ENCODE peak calls at places on chromosomes 13 and 19, in five cellular contexts. R is CD4-positive, alpha-beta T cell; N is Caco-2; G is glutamatergic neuron; Q is ascending aorta. P is an unnamed sample.

GRCh38 chr19:4534836-4535658 is at the start of gene PLIN5:
- DNase-seq in G (peak; percentile 87), N (peak; percentile 85), R (peak; percentile 5), Q (no peak), P (peak; percentile 72)

GRCh38 chr19:54459282-54460229 is 4.0 kb downstream of the LENG9 start:
- DNase-seq in R (no peak), G (no peak), Q (no peak), N (no peak), P (no peak)

GRCh38 chr13:102002271-102002670 is 399.6 kb downstream of the FGF14 start:
- DNase-seq in Q (no peak), G (no peak), R (no peak), N (no peak), P (no peak)

GRCh38 chr13:73521291-73521626 is 462.5 kb downstream of the KLF5 start:
- DNase-seq in N (no peak), Q (no peak), R (no peak), G (no peak), P (no peak)

GRCh38 chr13:33110713-33111413 is 94.6 kb downstream of the KL start:
- DNase-seq in N (no peak), G (no peak), R (no peak), Q (no peak), P (no peak)

GRCh38 chr19:18173572-18174294 is at the start of gene IFI30:
- DNase-seq in N (peak; percentile 64), R (peak; percentile 25), G (no peak), Q (peak; percentile 53), P (peak; percentile 96)

GRCh38 chr13:78700121-78700910 is 41.4 kb upstream of the OBI1 start:
- DNase-seq in N (no peak), R (no peak), G (no peak), Q (no peak), P (no peak)

GRCh38 chr19:11203194-11204075 is 6.1 kb upstream of the KANK2 start:
- DNase-seq in Q (peak; percentile 70), N (peak; percentile 73), R (peak; percentile 11), G (peak; percentile 69), P (peak; percentile 84)

GRCh38 chr19:36573948-36574726 is 1.0 kb upstream of the ZNF529 start:
- DNase-seq in N (peak; percentile 2), Q (no peak), G (no peak), R (no peak), P (no peak)

GRCh38 chr19:6047741-6048231 is 62.5 kb downstream of the RFX2 start:
- DNase-seq in N (peak; percentile 76), Q (no peak), G (peak; percentile 64), R (no peak), P (no peak)

GRCh38 chr19:58409010-58409790 is 751 bp downstream of the ZNF584 start:
- DNase-seq in Q (no peak), N (peak; percentile 37), R (no peak), G (no peak), P (no peak)

GRCh38 chr13:36131215-36131930 is at the start of gene DCLK1:
- DNase-seq in R (no peak), Q (no peak), G (peak; percentile 84), N (no peak), P (no peak)

GRCh38 chr13:101661839-101662238 is 209.4 kb downstream of the ITGBL1 start:
- DNase-seq in R (no peak), G (no peak), Q (no peak), N (no peak), P (no peak)

GRCh38 chr19:9936151-9937000 is at the start of gene OLFM2:
- DNase-seq in R (no peak), G (peak; percentile 73), Q (no peak), N (peak; percentile 13), P (no peak)

GRCh38 chr13:112655898-112656297 is 33.9 kb upstream of the ATP11A start:
- DNase-seq in N (no peak), Q (no peak), R (no peak), G (no peak), P (no peak)

GRCh38 chr19:57850553-57851017 is 926 bp downstream of the ZNF587 start:
- DNase-seq in R (no peak), N (peak; percentile 59), Q (no peak), G (peak; percentile 35), P (no peak)

GRCh38 chr13:73777134-73777533 is 357.1 kb downstream of the KLF12 start:
- DNase-seq in Q (no peak), G (no peak), R (no peak), N (no peak), P (no peak)

GRCh38 chr19:6589711-6590457 is 1.1 kb downstream of the CD70 start:
- DNase-seq in Q (no peak), R (no peak), G (no peak), N (no peak), P (no peak)

GRCh38 chr13:21674271-21675009 is 3.6 kb downstream of the FGF9 start:
- DNase-seq in N (no peak), Q (no peak), R (no peak), G (peak; percentile 64), P (no peak)

GRCh38 chr13:25149670-25150069 is 22.4 kb downstream of the AMER2 start:
- DNase-seq in Q (no peak), R (no peak), N (no peak), G (no peak), P (no peak)

GRCh38 chr19:12733369-12733896 is 1.1 kb downstream of the TRIR start:
- DNase-seq in N (peak; percentile 52), G (no peak), R (no peak), Q (no peak), P (no peak)

GRCh38 chr13:40178130-40178529 is 488.3 kb downstream of the FOXO1 start:
- DNase-seq in N (no peak), Q (no peak), R (no peak), G (no peak), P (no peak)

GRCh38 chr13:51912511-51913225 is 50.9 kb downstream of the CCDC70 start:
- DNase-seq in R (no peak), G (no peak), Q (no peak), N (no peak), P (no peak)

GRCh38 chr19:2207991-2208860 is 27.9 kb downstream of the PLEKHJ1 start:
- DNase-seq in G (peak; percentile 56), N (peak; percentile 32), R (no peak), Q (no peak), P (no peak)

GRCh38 chr19:58558623-58559274 is 338 bp upstream of the UBE2M start:
- DNase-seq in R (peak; percentile 100), N (peak; percentile 99), Q (peak; percentile 92), G (peak; percentile 100), P (peak; percentile 99)

GRCh38 chr19:8038815-8039214 is 13.7 kb upstream of the CCL25 start:
- DNase-seq in N (no peak), Q (no peak), R (no peak), G (no peak), P (no peak)

GRCh38 chr13:75196112-75196855 is 285.7 kb downstream of the TBC1D4 start:
- DNase-seq in R (no peak), G (no peak), N (no peak), Q (no peak), P (no peak)

GRCh38 chr19:38891791-38892190 is 7.6 kb downstream of the SIRT2 start:
- DNase-seq in R (no peak), Q (no peak), N (no peak), G (no peak), P (no peak)

GRCh38 chr19:10769533-10770491 is 51.9 kb downstream of the DNM2 start:
- DNase-seq in Q (no peak), R (no peak), G (no peak), N (peak; percentile 31), P (no peak)

GRCh38 chr13:42075517-42075916 is 27.1 kb downstream of the DGKH start:
- DNase-seq in N (no peak), Q (no peak), R (no peak), G (no peak), P (no peak)

GRCh38 chr19:46659151-46660007 is 1.6 kb downstream of the DACT3 start:
- DNase-seq in R (no peak), G (peak; percentile 70), N (peak; percentile 25), Q (peak; percentile 25), P (peak; percentile 59)

GRCh38 chr13:99527346-99527745 is 26.1 kb downstream of the TM9SF2 start:
- DNase-seq in G (no peak), N (no peak), Q (no peak), R (no peak), P (no peak)

GRCh38 chr13:99523838-99524237 is 22.6 kb downstream of the TM9SF2 start:
- DNase-seq in N (no peak), R (no peak), Q (no peak), G (no peak), P (no peak)

GRCh38 chr13:99525967-99526366 is 24.7 kb downstream of the TM9SF2 start:
- DNase-seq in R (no peak), Q (no peak), G (no peak), N (no peak), P (no peak)

GRCh38 chr13:99526549-99526948 is 25.3 kb downstream of the TM9SF2 start:
- DNase-seq in Q (no peak), R (no peak), G (no peak), N (no peak), P (no peak)

DNA sequence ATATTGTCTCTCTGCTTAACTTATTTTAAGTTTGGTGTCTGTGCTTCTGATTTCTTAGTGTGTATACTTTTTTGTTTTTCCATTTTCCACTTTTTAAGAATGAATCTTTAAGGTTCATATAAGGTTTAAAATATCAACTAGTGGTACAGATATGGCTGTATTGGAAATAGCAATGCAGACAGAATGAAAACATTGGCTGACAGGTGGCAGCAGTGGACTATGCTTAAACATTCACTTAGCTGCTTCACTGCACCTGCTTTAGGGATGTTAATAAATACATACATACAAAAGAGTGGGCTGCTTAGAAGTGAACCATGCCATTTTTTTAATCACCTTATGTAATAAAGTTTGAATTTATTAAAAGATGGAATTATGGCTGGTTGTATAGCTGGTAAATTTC is 27.3 kb downstream of the TM9SF2 start:
- DNase-seq in R (peak; percentile 24), Q (no peak), N (peak; percentile 46), G (no peak), P (no peak)
- TF ChIP-seq CTCF in R (peak; percentile 63), Q (no peak), N (peak; percentile 53), G (no peak), P (no peak)

GRCh38 chr19:3413796-3414327 is 47.5 kb downstream of the NFIC start:
- DNase-seq in R (no peak), Q (no peak), G (peak; percentile 45), N (no peak), P (no peak)
- TF ChIP-seq CTCF in R (no peak), Q (no peak), G (no peak), N (no peak), P (no peak)

GRCh38 chr13:53200498-53201453 is 172.2 kb downstream of the OLFM4 start:
- DNase-seq in G (peak; percentile 89), R (no peak), Q (no peak), N (no peak), P (no peak)

GRCh38 chr13:53201454-53202225 is 173.0 kb downstream of the OLFM4 start:
- DNase-seq in R (no peak), G (peak; percentile 65), Q (no peak), N (no peak), P (no peak)

GRCh38 chr13:53204598-53204997 is 176.0 kb downstream of the OLFM4 start:
- DNase-seq in R (no peak), Q (no peak), N (no peak), G (no peak), P (no peak)

GRCh38 chr13:53206455-53206854 is 177.8 kb downstream of the OLFM4 start:
- DNase-seq in R (no peak), Q (no peak), N (peak; percentile 10), G (no peak), P (no peak)
- TF ChIP-seq CTCF in R (no peak), Q (no peak), N (peak; percentile 47), G (peak; percentile 78), P (no peak)

GRCh38 chr19:30968210-30968609 is 381.0 kb downstream of the TSHZ3 start:
- DNase-seq in R (no peak), N (peak; percentile 10), Q (no peak), G (no peak), P (no peak)
- TF ChIP-seq CTCF in R (no peak), N (peak; percentile 25), Q (no peak), G (no peak), P (no peak)

GRCh38 chr19:48844472-48844871 is 8.2 kb upstream of the HSD17B14 start:
- DNase-seq in Q (no peak), N (peak; percentile 80), R (no peak), G (no peak), P (no peak)
- TF ChIP-seq CTCF in Q (no peak), N (peak; percentile 33), R (no peak), G (no peak), P (no peak)